ENCODE peak calls at places on chromosomes 1 and 21, in ten cellular contexts. L, Y, Z, Q, A, S, V, C, B and R are unnamed samples.
A peak's percentile ranks its signal among the peaks of the same experiment; 100 is the strongest.

GRCh38 chr1:67317803-67318202 is 10.1 kb downstream of the IL12RB2 start:
- DNase-seq in L (no peak), Y (no peak), Z (no peak), Q (no peak), A (no peak), S (no peak), V (no peak), C (no peak), B (no peak), R (no peak)

GRCh38 chr1:7591565-7591964 is 179.5 kb upstream of the VAMP3 start:
- DNase-seq in L (no peak), Y (no peak), Z (no peak), Q (no peak), A (no peak), S (no peak), V (no peak), C (no peak), B (no peak), R (no peak)

GRCh38 chr21:45558044-45558721 is 15.9 kb upstream of the SLC19A1 start:
- DNase-seq in L (no peak), Y (no peak), Z (no peak), Q (no peak), A (peak; percentile 55), S (no peak), V (no peak), C (no peak), B (peak; percentile 9), R (no peak)

GRCh38 chr1:159163609-159164008 is 7.8 kb upstream of the CADM3 start:
- DNase-seq in L (no peak), Y (no peak), Z (no peak), Q (no peak), A (no peak), S (no peak), V (peak; percentile 36), C (no peak), B (no peak), R (no peak)

GRCh38 chr1:205447457-205448415 is 8.1 kb downstream of the BLACAT1 start:
- DNase-seq in L (no peak), Y (no peak), Z (no peak), Q (no peak), A (no peak), S (no peak), V (peak; percentile 85), C (no peak), B (no peak), R (no peak)

GRCh38 chr1:32151319-32151787 is 28.1 kb upstream of the TXLNA start:
- DNase-seq in L (peak; percentile 90), Y (peak; percentile 67), Z (peak; percentile 80), Q (peak; percentile 84), A (no peak), S (no peak), V (peak; percentile 55), C (no peak), B (no peak), R (no peak)

GRCh38 chr21:28391938-28392337 is 600.7 kb downstream of the LTN1 start:
- DNase-seq in L (peak; percentile 23), Y (no peak), Z (no peak), Q (no peak), A (no peak), S (no peak), V (no peak), C (no peak), B (no peak), R (no peak)

GRCh38 chr1:51794868-51795267 is 83.7 kb downstream of the NRDC start:
- DNase-seq in L (no peak), Y (no peak), Z (no peak), Q (no peak), A (no peak), S (no peak), V (no peak), C (no peak), B (no peak), R (no peak)

GRCh38 chr1:214108097-214108446 is 120.3 kb downstream of the PROX1 start:
- DNase-seq in L (no peak), Y (no peak), Z (no peak), Q (no peak), A (no peak), S (no peak), V (no peak), C (no peak), B (no peak), R (no peak)

GRCh38 chr21:33022489-33022827 is 3.3 kb upstream of the OLIG2 start:
- DNase-seq in L (no peak), Y (no peak), Z (no peak), Q (no peak), A (no peak), S (no peak), V (no peak), C (no peak), B (no peak), R (no peak)

GRCh38 chr1:8348056-8348776 is 30.3 kb downstream of the SLC45A1 start:
- DNase-seq in L (no peak), Y (no peak), Z (no peak), Q (no peak), A (no peak), S (no peak), V (no peak), C (no peak), B (no peak), R (no peak)

GRCh38 chr1:28755701-28756100 is 19.0 kb downstream of the YTHDF2 start:
- DNase-seq in L (peak; percentile 31), Y (no peak), Z (no peak), Q (no peak), A (no peak), S (no peak), V (no peak), C (no peak), B (no peak), R (no peak)

GRCh38 chr1:27992271-27992670 is 32.5 kb downstream of the XKR8 start:
- DNase-seq in L (no peak), Y (peak; percentile 20), Z (no peak), Q (no peak), A (no peak), S (no peak), V (no peak), C (no peak), B (no peak), R (no peak)

GRCh38 chr1:151816964-151817730 is 11.9 kb upstream of the LINGO4 start:
- DNase-seq in L (no peak), Y (no peak), Z (no peak), Q (no peak), A (no peak), S (no peak), V (no peak), C (no peak), B (no peak), R (no peak)

GRCh38 chr21:21230672-21231071 is 232.5 kb downstream of the NCAM2 start:
- DNase-seq in L (peak; percentile 24), Y (no peak), Z (no peak), Q (no peak), A (no peak), S (no peak), V (peak; percentile 16), C (no peak), B (no peak), R (peak; percentile 2)

GRCh38 chr1:104380003-104380402 is 630.3 kb downstream of the AMY1C start:
- DNase-seq in L (no peak), Y (no peak), Z (no peak), Q (no peak), A (no peak), S (no peak), V (no peak), C (no peak), B (no peak), R (no peak)

GRCh38 chr1:910881-911721 is 12.6 kb upstream of the SAMD11 start:
- DNase-seq in L (peak; percentile 31), Y (no peak), Z (no peak), Q (no peak), A (peak; percentile 50), S (no peak), V (peak; percentile 1), C (no peak), B (peak; percentile 45), R (peak; percentile 87)

GRCh38 chr1:52904590-52905375 is 16.8 kb downstream of the ECHDC2 start:
- DNase-seq in L (no peak), Y (peak; percentile 22), Z (no peak), Q (no peak), A (no peak), S (no peak), V (peak; percentile 72), C (no peak), B (no peak), R (peak; percentile 66)
- H3K27ac ChIP-seq in L (no peak overlapping the region), Y (no peak overlapping the region), Z (no peak overlapping the region), Q (no peak overlapping the region), A (peak overlapping the region; percentile 64), S (no peak overlapping the region), V (no peak overlapping the region), C (no peak overlapping the region), B (no peak overlapping the region), R (no peak overlapping the region)

GRCh38 chr1:20010016-20010415 is 30.6 kb upstream of the PLA2G2A start:
- DNase-seq in L (no peak), Y (no peak), Z (no peak), Q (no peak), A (no peak), S (no peak), V (no peak), C (no peak), B (no peak), R (no peak)

GRCh38 chr1:20009212-20009611 is 29.8 kb upstream of the PLA2G2A start:
- DNase-seq in L (no peak), Y (no peak), Z (no peak), Q (no peak), A (no peak), S (no peak), V (no peak), C (no peak), B (no peak), R (no peak)

GRCh38 chr1:20014153-20014552 is 34.7 kb upstream of the PLA2G2A start:
- DNase-seq in L (no peak), Y (no peak), Z (no peak), Q (no peak), A (no peak), S (no peak), V (no peak), C (no peak), B (no peak), R (no peak)

GRCh38 chr1:20008391-20008841 is 29.0 kb upstream of the PLA2G2A start:
- DNase-seq in L (no peak), Y (no peak), Z (peak; percentile 3), Q (no peak), A (no peak), S (no peak), V (no peak), C (no peak), B (no peak), R (no peak)
- H3K27ac ChIP-seq in L (no peak overlapping the region), Y (no peak overlapping the region), Z (no peak overlapping the region), Q (no peak overlapping the region), A (no peak overlapping the region), S (no peak overlapping the region), V (no peak overlapping the region), C (no peak overlapping the region), B (no peak overlapping the region), R (no peak overlapping the region)

GRCh38 chr1:228142616-228143203 is 2.6 kb downstream of the GUK1 start:
- DNase-seq in L (no peak), Y (no peak), Z (no peak), Q (no peak), A (no peak), S (no peak), V (no peak), C (no peak), B (peak; percentile 15), R (no peak)
- H3K27ac ChIP-seq in L (no peak overlapping the region), Y (no peak overlapping the region), Z (no peak overlapping the region), Q (no peak overlapping the region), A (no peak overlapping the region), S (peak overlapping the region; percentile 96), V (no peak overlapping the region), C (peak overlapping the region; percentile 93), B (no peak overlapping the region), R (peak overlapping the region; percentile 100)

GRCh38 chr21:38839370-38839681 is 33.6 kb downstream of the ETS2 start:
- DNase-seq in L (no peak), Y (peak; percentile 58), Z (no peak), Q (no peak), A (no peak), S (no peak), V (no peak), C (no peak), B (no peak), R (no peak)
- H3K27ac ChIP-seq in L (peak overlapping the region; percentile 92), Y (peak overlapping the region; percentile 98), Z (no peak overlapping the region), Q (no peak overlapping the region), A (no peak overlapping the region), S (peak overlapping the region; percentile 54), V (no peak overlapping the region), C (no peak overlapping the region), B (no peak overlapping the region), R (peak overlapping the region; percentile 98)